ENCODE peak calls at places on chromosomes 4 and X, in seven cellular contexts. N, D, U, I, Z, E and P are unnamed samples.

GRCh38 chrX:107734646-107735045 is 40.9 kb downstream of the TSC22D3 start:
- DNase-seq in N (no peak), D (no peak), U (no peak), I (no peak), Z (no peak), E (no peak), P (no peak)

GRCh38 chr4:181896609-181897008 is 346.6 kb upstream of the TENM3 start:
- DNase-seq in N (no peak), D (no peak), U (no peak), I (no peak), Z (no peak), E (no peak), P (no peak)

GRCh38 chr4:105712766-105713165 is 4.2 kb downstream of the GSTCD start:
- DNase-seq in N (no peak), D (no peak), U (no peak), I (no peak), Z (no peak), E (no peak), P (no peak)

GRCh38 chr4:110055014-110055768 is 142.5 kb downstream of the EGF start:
- DNase-seq in N (no peak), D (no peak), U (no peak), I (no peak), Z (no peak), E (no peak), P (no peak)

GRCh38 chr4:25759101-25759500 is 103.5 kb downstream of the SLC34A2 start:
- DNase-seq in N (no peak), D (no peak), U (no peak), I (no peak), Z (no peak), E (no peak), P (no peak)

GRCh38 chr4:100041646-100042045 is 91.6 kb upstream of the H2AZ1 start:
- DNase-seq in N (no peak), D (no peak), U (no peak), I (no peak), Z (no peak), E (no peak), P (no peak)

GRCh38 chr4:6405417-6405747 is 67.0 kb downstream of the PPP2R2C start:
- DNase-seq in N (no peak), D (no peak), U (no peak), I (no peak), Z (no peak), E (no peak), P (no peak)

GRCh38 chr4:140637836-140638235 is 69.1 kb upstream of the UCP1 start:
- DNase-seq in N (no peak), D (peak), U (no peak), I (peak), Z (no peak), E (no peak), P (no peak)

GRCh38 chrX:114152130-114152529 is 431.8 kb upstream of the HTR2C start:
- DNase-seq in N (no peak), D (no peak), U (no peak), I (peak), Z (no peak), E (no peak), P (no peak)

GRCh38 chr4:17515724-17516407 is 901 bp downstream of the CLRN2 start:
- DNase-seq in N (no peak), D (no peak), U (no peak), I (no peak), Z (no peak), E (no peak), P (no peak)

GRCh38 chr4:89299153-89299789 is 8.3 kb downstream of the GPRIN3 start:
- DNase-seq in N (no peak), D (no peak), U (no peak), I (no peak), Z (no peak), E (no peak), P (peak)

DNA sequence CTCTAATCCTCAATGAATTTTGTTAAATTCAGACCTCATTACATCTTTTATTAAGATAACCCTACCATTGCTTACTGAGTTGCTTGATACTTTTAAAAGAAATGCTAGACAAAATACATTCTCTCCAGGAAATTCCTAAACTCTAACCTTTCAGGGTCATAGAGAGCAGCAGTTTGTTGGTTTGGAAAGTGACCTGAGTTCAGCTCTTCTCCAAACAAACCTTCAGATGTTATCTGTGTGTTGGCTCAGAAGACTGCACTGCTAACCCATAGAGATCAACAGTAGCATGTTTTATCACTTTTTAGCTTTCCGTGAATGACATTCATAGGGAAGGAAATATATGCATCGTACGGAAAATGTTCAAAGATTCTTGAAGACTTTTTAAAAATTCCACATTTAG is 101.8 kb upstream of the VEGFC start:
- DNase-seq in N (no peak), D (no peak), U (no peak), I (no peak), Z (no peak), E (no peak), P (no peak)
- H3K27ac ChIP-seq in N (no peak), D (no peak), U (no peak), I (no peak), Z (no peak), E (no peak), P (no peak)

GRCh38 chr4:108118505-108118904 is 50.2 kb downstream of the LEF1 start:
- DNase-seq in N (no peak), D (no peak), U (no peak), I (peak), Z (no peak), E (no peak), P (no peak)
- H3K27ac ChIP-seq in N (no peak), D (no peak), U (no peak), I (no peak), Z (no peak), E (no peak), P (no peak)

DNA sequence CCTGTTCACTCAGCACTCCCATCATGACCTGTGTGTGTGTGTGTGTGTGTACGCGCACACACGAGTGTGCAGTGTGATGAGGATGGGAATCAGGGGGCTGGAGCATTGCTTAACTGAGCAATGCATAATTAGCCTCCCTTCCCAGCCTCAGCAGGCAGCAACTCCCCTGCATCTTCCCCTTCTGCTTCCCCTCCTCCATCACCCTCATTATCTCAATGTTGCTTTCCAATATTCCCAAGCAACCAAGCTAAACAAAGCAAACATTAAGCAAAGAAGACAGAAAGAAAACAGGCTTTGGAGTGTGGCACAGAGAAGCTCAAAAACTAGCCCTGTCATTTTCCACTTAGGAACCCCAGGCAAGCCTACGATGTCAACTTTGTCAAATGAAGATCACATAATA is 136.9 kb downstream of the RBM47 start:
- DNase-seq in N (no peak), D (no peak), U (no peak), I (no peak), Z (no peak), E (no peak), P (no peak)
- H3K27ac ChIP-seq in N (no peak), D (peak), U (no peak), I (peak), Z (no peak), E (no peak), P (no peak)

GRCh38 chr4:38062894-38063168 is 102.6 kb downstream of the PTTG2 start:
- DNase-seq in N (no peak), D (no peak), U (no peak), I (no peak), Z (no peak), E (no peak), P (no peak)
- H3K27ac ChIP-seq in N (no peak), D (no peak), U (peak), I (peak), Z (no peak), E (peak), P (peak)

GRCh38 chr4:46124773-46125172 is 919 bp upstream of the GABRG1 start:
- DNase-seq in N (no peak), D (peak), U (no peak), I (no peak), Z (no peak), E (no peak), P (no peak)

DNA sequence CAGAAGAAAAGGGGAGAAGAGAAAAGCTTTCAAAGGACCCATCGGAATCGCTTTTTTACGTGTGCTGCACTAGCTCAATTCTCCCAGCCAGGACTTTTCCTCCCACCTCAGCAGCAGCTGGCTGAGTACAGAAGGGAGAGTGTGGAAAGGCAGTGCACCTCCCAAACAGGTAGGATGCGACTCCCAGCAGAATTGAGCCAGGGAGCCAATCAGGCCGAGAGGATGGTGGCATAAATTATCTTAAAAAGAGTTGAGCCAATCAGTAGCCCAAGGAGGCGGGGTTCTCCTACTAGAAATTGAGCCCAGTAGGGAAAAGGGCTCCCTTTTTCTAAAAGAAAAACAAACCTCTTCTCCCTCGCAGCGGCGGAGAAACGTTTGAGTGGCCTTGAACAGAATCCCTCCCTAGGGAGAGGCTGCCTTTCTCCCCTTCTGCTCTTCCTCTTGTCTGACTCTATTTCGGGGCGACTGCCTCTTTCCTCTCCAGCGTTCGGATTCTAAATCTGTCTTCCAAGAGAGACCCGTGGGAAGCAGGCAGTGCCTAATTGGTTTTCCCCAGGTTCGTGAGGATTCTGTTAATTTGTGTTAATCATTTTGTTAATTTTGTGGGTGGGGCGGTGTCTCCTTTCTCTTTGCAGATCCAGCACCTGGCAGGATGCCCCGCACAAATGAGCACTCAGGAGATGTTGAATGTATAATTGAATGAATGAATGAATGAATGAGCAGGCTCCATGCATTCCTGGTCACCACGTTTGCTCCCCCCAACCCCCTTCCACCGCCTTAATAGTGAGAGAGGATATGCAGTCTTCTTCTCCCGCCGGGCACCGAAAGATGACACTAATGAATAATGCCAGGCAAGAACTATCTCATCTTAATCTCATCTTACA is at the start of gene GABRG1:
- DNase-seq in N (no peak), D (peak), U (no peak), I (no peak), Z (no peak), E (no peak), P (peak)
- H3K27ac ChIP-seq in N (no peak), D (no peak), U (no peak), I (no peak), Z (no peak), E (no peak), P (peak)

GRCh38 chr4:706834-707598 is 1.4 kb downstream of the PCGF3 start:
- DNase-seq in N (no peak), D (no peak), U (peak), I (no peak), Z (no peak), E (no peak), P (no peak)
- H3K27ac ChIP-seq in N (no peak), D (no peak), U (no peak), I (peak), Z (peak), E (peak), P (no peak)

GRCh38 chr4:40189997-40190396 is 6.8 kb upstream of the RHOH start:
- DNase-seq in N (peak), D (no peak), U (no peak), I (no peak), Z (no peak), E (no peak), P (no peak)
- H3K27ac ChIP-seq in N (no peak), D (peak), U (no peak), I (peak), Z (no peak), E (no peak), P (no peak)

DNA sequence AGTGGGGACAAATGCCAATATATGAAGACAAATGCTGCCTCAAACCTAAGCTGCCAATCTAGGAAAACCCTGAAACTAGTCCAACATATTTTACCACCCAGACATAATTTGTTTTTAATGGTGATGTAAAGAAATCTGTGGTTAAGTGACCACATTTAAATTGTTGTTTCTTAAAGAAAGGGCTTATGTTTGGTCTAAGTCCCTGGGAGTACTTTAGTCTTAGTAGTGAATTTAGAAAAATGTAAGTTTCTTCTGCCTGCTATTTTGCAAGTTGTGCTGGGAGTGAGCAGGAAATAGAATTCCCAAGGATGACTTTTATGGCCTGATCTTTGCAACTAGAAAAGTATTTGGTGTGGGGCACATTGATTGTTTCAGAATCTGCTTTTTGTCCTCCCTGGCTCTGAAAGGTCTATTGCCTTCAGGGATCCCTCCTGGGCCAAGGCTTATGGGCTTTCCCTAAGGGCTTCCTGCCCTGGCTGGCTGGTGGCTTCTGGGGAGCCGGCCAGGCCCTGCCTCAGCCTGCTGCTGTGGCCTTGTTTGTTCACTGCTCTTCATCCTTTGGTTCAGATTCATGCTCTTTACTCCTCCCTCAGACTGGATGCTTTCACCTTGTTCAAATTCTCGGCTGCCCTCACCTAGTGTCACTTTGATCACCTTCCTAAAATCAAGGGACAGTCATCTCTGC is 169.8 kb upstream of the JADE1 start:
- DNase-seq in N (no peak), D (no peak), U (no peak), I (no peak), Z (no peak), E (no peak), P (no peak)
- H3K27ac ChIP-seq in N (no peak), D (peak), U (peak), I (peak), Z (no peak), E (peak), P (no peak)

GRCh38 chrX:137483554-137483953 is 82.4 kb upstream of the ZIC3 start:
- DNase-seq in N (no peak), D (no peak), U (no peak), I (no peak), Z (no peak), E (no peak), P (no peak)
- H3K27ac ChIP-seq in N (no peak), D (no peak), U (no peak), I (no peak), Z (no peak), E (no peak), P (no peak)